ENCODE peak calls at places on chromosomes 12 and 14, in six cellular contexts. Q is A549, D is GM12878, R is K562, W is upper lobe of left lung, L is HepG2. N is an unnamed sample.

GRCh38 chr14:37622231-37622923 is 26.9 kb downstream of the TTC6 start:
- ATAC-seq in R (no peak), Q (no peak), L (no peak), D (no peak), W (no peak), N (no peak)

GRCh38 chr12:131046813-131047788 is 93.4 kb downstream of the ADGRD1 start:
- ATAC-seq in R (peak; percentile 84), Q (peak; percentile 50), D (peak; percentile 59), W (peak; percentile 63), L (peak; percentile 48), N (peak; percentile 54)

GRCh38 chr12:108967869-108968540 is 52.9 kb downstream of the SVOP start:
- ATAC-seq in D (peak; percentile 51), W (no peak), L (peak; percentile 84), Q (peak; percentile 89), R (peak; percentile 85), N (no peak)

GRCh38 chr12:69350777-69351176 is 2.6 kb downstream of the LYZ start:
- ATAC-seq in W (no peak), L (no peak), Q (no peak), D (no peak), R (no peak), N (no peak)

GRCh38 chr14:23181453-23181852 is 2.0 kb downstream of the SLC7A8 start:
- ATAC-seq in W (no peak), Q (no peak), D (no peak), R (no peak), L (no peak), N (no peak)

GRCh38 chr14:58736606-58737005 is 98.8 kb downstream of the DACT1 start:
- ATAC-seq in Q (no peak), W (peak; percentile 54), L (no peak), R (no peak), D (no peak), N (no peak)

GRCh38 chr12:108483213-108483920 is 31.7 kb upstream of the FICD start:
- ATAC-seq in D (no peak), R (peak; percentile 29), L (no peak), Q (peak; percentile 47), W (no peak), N (no peak)

GRCh38 chr12:11825278-11825677 is 175.8 kb downstream of the ETV6 start:
- ATAC-seq in D (no peak), R (no peak), Q (no peak), W (no peak), L (no peak), N (no peak)

GRCh38 chr12:44694027-44694426 is 182.1 kb downstream of the NELL2 start:
- ATAC-seq in L (no peak), W (no peak), R (no peak), D (no peak), Q (no peak), N (no peak)

GRCh38 chr14:96905825-96906224 is 108.6 kb downstream of the VRK1 start:
- ATAC-seq in W (peak; percentile 65), R (no peak), D (no peak), Q (no peak), L (no peak), N (peak; percentile 60)

GRCh38 chr12:111166779-111167540 is 201.9 kb downstream of the PHETA1 start:
- ATAC-seq in W (no peak), Q (peak; percentile 32), R (no peak), D (no peak), L (no peak), N (no peak)

GRCh38 chr14:61780125-61780524 is 17.9 kb downstream of the SNAPC1 start:
- ATAC-seq in L (no peak), W (no peak), D (peak; percentile 35), Q (no peak), R (no peak), N (no peak)

GRCh38 chr14:51774209-51774608 is 86.2 kb upstream of the GNG2 start:
- ATAC-seq in Q (no peak), D (no peak), W (no peak), L (no peak), R (no peak), N (no peak)

GRCh38 chr12:219891-220352 is 6.0 kb upstream of the SLC6A12 start:
- ATAC-seq in D (peak; percentile 98), Q (peak; percentile 99), R (peak; percentile 98), W (peak; percentile 86), L (peak; percentile 95), N (peak; percentile 32)

GRCh38 chr12:64737539-64737938 is 21.7 kb downstream of the GNS start:
- ATAC-seq in W (no peak), L (no peak), Q (no peak), D (no peak), R (peak; percentile 59), N (no peak)

GRCh38 chr14:73026845-73027542 is at the start of gene ZFYVE1:
- ATAC-seq in Q (peak; percentile 100), W (peak; percentile 100), L (peak; percentile 99), D (peak; percentile 99), R (peak; percentile 99), N (peak; percentile 100)
- TF ChIP-seq EP300 in Q (no peak), W (peak; percentile 3), L (no peak), D (no peak), R (peak; percentile 31), N (no peak)

GRCh38 chr14:91318911-91319310 is 74.4 kb upstream of the GPR68 start:
- ATAC-seq in Q (no peak), L (no peak), R (no peak), W (no peak), D (no peak), N (no peak)

GRCh38 chr14:91315844-91316267 is 71.4 kb upstream of the GPR68 start:
- ATAC-seq in Q (no peak), W (no peak), R (no peak), L (no peak), D (peak; percentile 93), N (no peak)

GRCh38 chr14:91320266-91320665 is 75.8 kb upstream of the GPR68 start:
- ATAC-seq in Q (no peak), W (no peak), R (no peak), D (no peak), L (no peak), N (no peak)

GRCh38 chr14:91316761-91317160 is 72.3 kb upstream of the GPR68 start:
- ATAC-seq in Q (no peak), L (no peak), R (no peak), W (no peak), D (no peak), N (no peak)

DNA sequence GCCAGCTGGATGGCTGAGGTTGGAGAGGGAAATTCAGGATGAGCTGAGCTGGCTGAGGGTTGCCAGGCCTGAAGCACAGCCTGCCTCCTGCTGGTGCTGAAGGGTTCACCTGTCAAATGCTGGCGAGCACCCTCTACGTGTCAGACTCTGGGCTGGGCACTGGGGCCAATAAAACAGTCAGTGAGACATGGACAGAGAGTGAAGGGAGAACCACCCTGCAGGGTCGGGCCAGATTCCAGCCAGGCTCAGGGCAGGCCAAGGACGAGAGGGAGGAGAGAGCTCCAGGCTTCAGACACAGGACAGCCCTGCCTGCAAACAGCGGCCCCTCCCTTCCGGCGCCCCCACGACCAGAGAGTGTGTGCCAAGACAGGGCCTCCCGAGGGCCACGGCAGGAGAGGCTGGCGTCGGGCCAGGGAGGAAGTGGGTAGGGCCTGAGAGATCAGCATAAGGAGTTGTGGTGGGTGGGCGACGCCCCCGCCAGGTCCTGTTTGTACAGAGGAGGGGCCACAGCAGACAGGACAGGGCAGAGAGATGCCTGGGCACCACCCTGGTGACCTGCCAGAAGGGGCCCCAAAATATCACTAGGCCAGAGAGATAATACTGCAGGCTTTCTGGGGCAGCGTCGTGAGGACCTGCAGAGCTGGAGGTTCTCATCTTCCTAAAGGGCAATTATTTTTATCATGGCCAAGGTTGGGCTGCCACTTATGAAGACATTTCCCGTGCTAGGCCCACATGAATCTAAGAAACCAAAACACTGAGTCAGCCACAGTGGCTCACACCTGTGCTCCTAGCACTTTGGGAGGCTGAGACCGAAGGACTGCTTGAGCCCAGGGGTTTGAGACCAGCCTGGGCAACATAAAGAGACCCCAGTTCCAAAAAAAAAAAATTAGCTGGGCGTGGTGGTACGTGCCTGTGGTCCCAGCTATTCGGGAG is 73.1 kb upstream of the GPR68 start:
- ATAC-seq in D (peak; percentile 22), W (peak; percentile 50), Q (peak; percentile 32), L (no peak), R (no peak), N (peak; percentile 66)
- TF ChIP-seq CTCF in D (peak; percentile 11), W (no peak), Q (no peak), L (no peak), R (no peak), N (no peak)

DNA sequence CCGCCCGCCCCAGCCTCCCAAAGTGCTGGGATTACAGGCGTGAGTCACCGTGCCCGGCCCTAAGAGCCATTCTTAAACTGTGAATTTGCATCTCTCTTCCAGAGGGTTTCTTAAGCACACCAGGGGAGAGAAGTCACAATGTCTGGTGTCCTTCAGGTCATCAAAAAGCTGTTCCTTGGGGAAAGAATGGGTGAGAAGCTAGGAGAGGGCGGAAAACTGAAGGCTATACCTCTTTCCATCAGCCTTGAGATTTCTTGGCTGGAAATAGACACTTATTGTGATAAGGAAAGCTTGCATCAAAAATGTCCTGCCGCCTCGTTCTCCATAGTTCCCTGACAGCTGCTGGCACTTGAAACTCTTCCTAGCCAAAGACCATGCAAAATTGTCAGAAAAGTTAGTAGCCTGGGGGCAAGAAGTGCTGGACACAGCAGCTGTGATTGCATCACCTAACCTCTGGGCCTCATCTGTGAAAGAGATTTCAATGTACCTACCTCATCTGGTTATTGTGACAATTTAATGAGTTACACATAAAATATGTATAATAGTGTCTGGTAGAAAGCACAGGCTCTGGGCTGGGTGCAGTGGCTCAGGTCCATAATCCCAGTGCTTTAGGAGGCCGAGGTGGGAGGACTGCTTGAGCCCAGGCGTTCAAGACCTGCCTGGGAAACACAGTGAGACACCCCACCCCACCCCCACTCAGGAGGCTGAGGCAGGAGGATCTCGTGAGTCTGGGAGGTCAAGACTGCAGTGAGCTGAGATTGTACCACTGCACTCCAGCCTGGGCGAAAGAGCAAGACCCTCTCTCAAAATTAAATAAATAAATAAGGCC is 9.7 kb upstream of the UBC start:
- ATAC-seq in R (peak; percentile 24), Q (peak; percentile 25), L (peak; percentile 2), W (no peak), D (no peak), N (no peak)
- TF ChIP-seq EP300 in R (no peak), Q (peak; percentile 41), L (no peak), W (no peak), D (no peak), N (no peak)

GRCh38 chr12:95577820-95578219 is 26.5 kb upstream of the USP44 start:
- ATAC-seq in D (no peak), R (no peak), L (no peak), W (no peak), Q (no peak), N (no peak)

GRCh38 chr12:95583933-95584332 is 32.7 kb upstream of the USP44 start:
- ATAC-seq in Q (no peak), W (no peak), L (no peak), R (peak; percentile 77), D (no peak), N (no peak)

DNA sequence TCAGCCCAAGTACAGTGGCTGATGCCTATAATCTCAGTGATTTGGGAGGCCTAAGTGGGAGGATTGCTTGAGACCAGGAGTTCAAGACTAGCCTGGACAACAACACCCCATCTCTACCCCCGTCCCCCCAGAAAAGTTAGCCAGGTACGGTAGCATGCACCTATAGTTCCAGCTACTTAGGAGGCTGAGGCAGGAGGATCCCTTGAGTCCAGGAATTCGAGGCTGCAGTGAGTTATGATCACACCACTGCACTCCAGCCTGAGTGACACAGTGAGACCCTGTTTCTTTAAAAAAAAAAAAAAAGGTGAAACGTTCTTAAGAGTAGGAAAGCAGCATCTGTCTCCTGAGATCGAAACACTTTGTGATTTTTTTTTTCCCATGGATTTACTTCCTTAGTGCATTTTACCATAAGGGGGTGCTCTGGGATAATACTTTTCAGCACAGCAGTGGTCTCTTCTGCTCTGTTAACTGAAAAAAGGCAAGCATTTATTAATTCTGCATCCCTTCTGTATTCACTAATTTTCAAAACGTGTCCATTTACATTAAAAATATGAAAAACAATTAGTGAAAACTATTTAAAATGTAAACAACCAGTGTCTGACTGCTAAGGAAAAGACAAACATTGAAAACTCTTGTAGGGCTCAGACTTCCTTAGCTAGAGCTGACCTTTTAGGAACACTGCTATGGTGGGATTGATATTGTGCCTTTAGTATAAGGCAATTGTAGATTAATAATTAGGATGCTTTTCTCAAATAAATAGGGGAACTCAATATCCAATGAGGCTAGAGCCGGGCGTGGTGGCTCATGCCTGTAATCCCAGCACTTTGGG is 31.2 kb upstream of the USP44 start:
- ATAC-seq in W (peak; percentile 64), R (peak; percentile 59), D (no peak), Q (peak; percentile 91), L (peak; percentile 67), N (no peak)
- TF ChIP-seq CTCF in W (no peak), R (peak; percentile 66), D (no peak), Q (peak; percentile 93), L (peak; percentile 67), N (peak; percentile 63)